ENCODE peak calls at places on chromosomes 3 and 15, in nine cellular contexts. W, N, T, C, S, O, G, V and L are unnamed samples.
A peak's percentile ranks its signal among the peaks of the same experiment; 100 is the strongest.

GRCh38 chr3:46427929-46428833 is 21.1 kb downstream of the CCRL2 start:
- DNase-seq in W (no peak), N (no peak), T (no peak), C (no peak), S (no peak), O (no peak), G (no peak), V (no peak), L (no peak)

GRCh38 chr3:7978104-7978457 is 523.5 kb upstream of the LMCD1 start:
- DNase-seq in W (no peak), N (peak; percentile 82), T (no peak), C (no peak), S (no peak), O (no peak), G (peak; percentile 89), V (no peak), L (no peak)

GRCh38 chr3:69649120-69649519 is 90.1 kb upstream of the MITF start:
- DNase-seq in W (no peak), N (no peak), T (no peak), C (peak; percentile 62), S (no peak), O (no peak), G (no peak), V (no peak), L (no peak)

GRCh38 chr3:52682016-52682415 is 3.7 kb downstream of the PBRM1 start:
- DNase-seq in W (no peak), N (no peak), T (peak; percentile 24), C (peak; percentile 64), S (no peak), O (no peak), G (no peak), V (peak; percentile 38), L (no peak)

GRCh38 chr3:114338651-114339357 is 45.0 kb downstream of the TIGIT start:
- DNase-seq in W (no peak), N (no peak), T (no peak), C (no peak), S (no peak), O (no peak), G (no peak), V (no peak), L (no peak)

GRCh38 chr3:49351521-49352011 is 6.6 kb downstream of the GPX1 start:
- DNase-seq in W (no peak), N (no peak), T (no peak), C (peak; percentile 76), S (no peak), O (no peak), G (no peak), V (no peak), L (no peak)

GRCh38 chr3:193783166-193783896 is 190.3 kb downstream of the OPA1 start:
- DNase-seq in W (no peak), N (no peak), T (no peak), C (peak; percentile 56), S (no peak), O (no peak), G (no peak), V (no peak), L (no peak)

GRCh38 chr15:33114484-33114767 is 80.1 kb downstream of the FMN1 start:
- DNase-seq in W (no peak), N (no peak), T (no peak), C (no peak), S (no peak), O (no peak), G (no peak), V (no peak), L (no peak)

GRCh38 chr15:75578206-75578947 is 738 bp downstream of the PTPN9 start:
- DNase-seq in W (peak; percentile 34), N (peak; percentile 34), T (peak; percentile 78), C (peak; percentile 18), S (peak; percentile 57), O (no peak), G (peak; percentile 35), V (no peak), L (peak; percentile 41)

GRCh38 chr3:170734043-170734736 is 135.8 kb downstream of the RPL22L1 start:
- DNase-seq in W (no peak), N (no peak), T (no peak), C (no peak), S (no peak), O (no peak), G (no peak), V (no peak), L (no peak)

GRCh38 chr15:40823572-40824343 is 4.8 kb downstream of the PPP1R14D start:
- DNase-seq in W (no peak), N (no peak), T (no peak), C (peak; percentile 58), S (no peak), O (peak; percentile 24), G (no peak), V (no peak), L (no peak)

DNA sequence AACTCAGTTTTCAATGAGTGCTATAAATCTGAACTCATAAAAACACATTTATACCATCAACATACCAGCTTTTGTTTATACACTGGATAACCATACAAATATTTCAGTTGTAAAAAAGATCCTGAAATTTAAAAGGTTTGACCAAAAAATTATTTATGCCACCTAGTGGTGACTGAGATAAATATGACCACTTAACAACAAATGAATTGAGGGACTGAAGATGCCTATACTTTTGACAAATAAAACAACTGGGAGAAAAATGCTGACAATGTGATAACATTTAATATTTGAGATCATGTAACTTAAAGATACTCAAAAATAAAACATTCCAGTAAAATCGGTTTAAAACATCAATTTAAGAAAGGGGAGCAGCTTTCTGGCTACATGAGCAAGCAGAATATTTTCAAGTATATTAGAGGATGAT is 30.4 kb downstream of the ATG3 start:
- DNase-seq in W (no peak), N (no peak), T (peak; percentile 23), C (peak; percentile 34), S (no peak), O (no peak), G (peak; percentile 52), V (peak; percentile 6), L (no peak)
- TF ChIP-seq CTCF in W (peak; percentile 74), N (peak; percentile 49), T (no peak), C (peak; percentile 42), S (peak; percentile 48), O (peak; percentile 68), G (peak; percentile 70), V (no peak), L (peak; percentile 87)

GRCh38 chr15:70573121-70573850 is 190.1 kb downstream of the UACA start:
- DNase-seq in W (no peak), N (no peak), T (no peak), C (no peak), S (no peak), O (no peak), G (no peak), V (no peak), L (no peak)

GRCh38 chr15:70566989-70567388 is 196.4 kb downstream of the UACA start:
- DNase-seq in W (peak; percentile 23), N (no peak), T (no peak), C (no peak), S (no peak), O (no peak), G (no peak), V (no peak), L (no peak)

GRCh38 chr15:70569718-70570231 is 193.6 kb downstream of the UACA start:
- DNase-seq in W (no peak), N (no peak), T (no peak), C (peak; percentile 69), S (no peak), O (no peak), G (no peak), V (peak; percentile 44), L (no peak)

GRCh38 chr15:70566047-70566835 is 197.1 kb downstream of the UACA start:
- DNase-seq in W (peak; percentile 54), N (no peak), T (no peak), C (no peak), S (no peak), O (no peak), G (no peak), V (no peak), L (peak; percentile 45)

GRCh38 chr15:70569139-70569717 is 194.1 kb downstream of the UACA start:
- DNase-seq in W (peak; percentile 32), N (no peak), T (no peak), C (peak; percentile 91), S (no peak), O (peak; percentile 17), G (peak; percentile 64), V (peak; percentile 73), L (no peak)
- TF ChIP-seq CTCF in W (peak; percentile 65), N (peak; percentile 60), T (no peak), C (peak; percentile 52), S (peak; percentile 32), O (peak; percentile 89), G (peak; percentile 72), V (peak; percentile 87), L (peak; percentile 17)

DNA sequence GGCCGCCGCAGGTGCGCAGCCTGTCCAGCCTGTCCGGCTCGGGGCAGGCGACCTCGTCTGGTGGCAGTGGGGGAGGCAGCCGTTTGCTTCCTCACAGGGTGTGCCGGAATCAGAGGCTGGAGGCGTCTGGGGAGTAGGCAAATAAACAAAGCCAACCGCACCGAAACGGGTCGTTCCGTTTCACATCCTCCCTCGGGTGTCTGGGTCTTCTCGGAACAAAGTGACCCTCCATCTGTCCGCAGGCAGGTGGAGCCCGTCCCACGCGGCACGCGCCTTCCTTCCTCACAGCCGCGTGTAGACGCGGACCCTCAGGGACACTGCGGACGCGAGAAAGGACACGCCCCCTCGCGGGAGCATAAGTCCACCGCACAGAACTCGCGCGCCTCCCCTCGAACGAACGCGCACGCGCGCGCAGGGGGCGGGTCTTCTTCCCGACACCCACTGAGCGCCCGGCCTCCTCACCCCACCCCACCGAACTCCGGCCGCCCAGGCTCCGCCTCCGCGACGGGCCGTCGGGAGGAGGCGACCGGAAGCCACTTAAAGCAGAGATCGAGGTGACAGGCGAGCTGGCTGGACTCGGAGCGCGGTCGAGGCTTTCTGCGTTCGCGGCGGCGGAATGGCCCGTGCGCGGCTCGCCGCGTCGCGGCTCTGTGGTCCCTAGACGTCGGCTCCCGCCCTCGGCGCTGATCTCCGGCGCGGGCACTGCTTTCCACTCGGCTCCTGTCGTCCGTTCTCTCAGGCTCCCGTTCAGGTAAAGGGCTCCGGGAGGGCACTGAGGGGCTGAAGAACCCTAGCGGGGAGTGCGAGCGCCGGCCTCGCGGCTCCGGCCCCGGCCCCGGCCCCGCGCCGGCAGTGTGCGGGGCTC is at the start of gene TIPARP:
- DNase-seq in W (peak; percentile 96), N (peak; percentile 98), T (peak; percentile 98), C (peak; percentile 97), S (peak; percentile 100), O (peak; percentile 93), G (peak; percentile 99), V (peak; percentile 94), L (peak; percentile 100)
- TF ChIP-seq CTCF in W (peak; percentile 71), N (peak; percentile 47), T (peak; percentile 84), C (peak; percentile 40), S (peak; percentile 68), O (peak; percentile 93), G (peak; percentile 63), V (peak; percentile 66), L (peak; percentile 79)

DNA sequence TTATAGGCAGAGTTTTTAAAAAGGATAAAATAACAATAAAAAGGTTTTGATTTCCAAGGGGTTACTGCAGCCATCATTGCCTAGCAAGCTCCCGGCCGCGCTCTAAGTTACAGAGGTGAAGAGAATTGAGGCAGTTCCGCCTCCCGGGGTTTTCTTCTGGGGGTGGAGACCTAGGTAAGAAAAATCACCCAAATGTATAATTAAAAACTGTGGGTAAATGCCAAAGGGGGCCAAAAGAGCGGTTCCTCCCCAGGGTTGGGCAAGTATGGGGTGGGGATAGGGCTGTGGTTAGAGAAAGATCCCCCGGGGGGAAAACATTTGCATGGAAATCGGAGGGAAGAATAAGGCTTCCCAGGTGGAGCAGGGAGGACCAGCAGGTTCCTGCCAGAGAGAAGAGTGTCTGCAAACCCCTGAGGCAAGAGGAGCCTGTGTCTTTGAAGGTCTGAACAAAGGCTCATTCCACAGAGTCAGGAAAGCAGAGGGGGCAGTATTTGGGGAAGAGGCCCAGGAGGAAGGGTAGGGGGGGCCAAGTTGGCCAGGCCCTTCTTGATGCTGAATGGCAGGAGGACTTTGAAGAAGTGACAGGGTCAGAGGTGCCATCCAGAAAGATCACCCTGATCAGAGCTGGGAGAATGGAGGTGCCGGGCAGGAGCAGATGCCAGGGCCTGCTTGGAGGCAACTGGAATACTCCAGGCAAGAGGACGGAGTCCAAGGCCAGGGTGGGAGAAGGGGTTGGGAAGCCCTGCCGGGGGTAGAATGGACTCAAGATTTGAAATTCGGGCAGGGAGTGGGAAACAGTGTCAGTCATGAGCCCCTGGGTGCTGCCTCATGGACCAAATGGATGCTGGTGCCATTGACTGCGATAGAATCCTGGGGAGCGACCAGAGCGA is 152.9 kb upstream of the RGMA start:
- DNase-seq in W (peak; percentile 90), N (no peak), T (no peak), C (no peak), S (no peak), O (no peak), G (no peak), V (no peak), L (no peak)
- TF ChIP-seq CTCF in W (no peak), N (no peak), T (no peak), C (no peak), S (no peak), O (no peak), G (no peak), V (no peak), L (no peak)